ENCODE peak calls at places on chromosomes 1 and 21, in six cellular contexts. J, K, P, N, U and H are unnamed samples. For H3K4me1, the result is how much of the 10 kb centered on the place peaks cover.

GRCh38 chr1:115829023-115829674 is 11.8 kb downstream of the NHLH2 start:
- DNase-seq in U (peak), N (peak), P (no peak), J (peak), K (peak), H (peak)

GRCh38 chr1:33612877-33613487 is 140.5 kb downstream of the ZSCAN20 start:
- DNase-seq in N (peak), P (peak), J (peak), K (peak), U (peak), H (no peak)

GRCh38 chr1:27637052-27637451 is 2.1 kb upstream of the FGR start:
- DNase-seq in P (no peak), N (no peak), K (no peak), U (no peak), J (peak), H (peak)

GRCh38 chr1:172557270-172557669 is 24.3 kb downstream of the SUCO start:
- DNase-seq in N (no peak), K (no peak), U (no peak), P (no peak), J (no peak), H (no peak)

GRCh38 chr21:41109174-41109573 is 58.8 kb upstream of the BACE2 start:
- DNase-seq in J (no peak), U (no peak), N (no peak), P (no peak), K (no peak), H (no peak)

GRCh38 chr1:165637427-165637826 is 6.4 kb downstream of the MGST3 start:
- DNase-seq in J (peak), U (no peak), K (no peak), P (peak), N (peak), H (peak)

GRCh38 chr1:84668185-84668584 is 22.1 kb downstream of the SSX2IP start:
- DNase-seq in K (no peak), J (no peak), N (no peak), U (no peak), P (no peak), H (no peak)

GRCh38 chr1:177659259-177659658 is 310.6 kb downstream of the SEC16B start:
- DNase-seq in J (no peak), P (no peak), K (no peak), U (no peak), N (no peak), H (no peak)

GRCh38 chr1:184686540-184686939 is 68.1 kb downstream of the EDEM3 start:
- DNase-seq in K (no peak), U (no peak), J (peak), N (no peak), P (peak), H (no peak)

GRCh38 chr1:147721711-147722110 is 38.7 kb downstream of the GJA5 start:
- DNase-seq in U (no peak), J (no peak), K (peak), P (no peak), N (no peak), H (no peak)

GRCh38 chr1:38151399-38151798 is 104.8 kb upstream of the POU3F1 start:
- DNase-seq in J (no peak), U (no peak), P (no peak), N (no peak), K (no peak), H (no peak)

GRCh38 chr1:180098242-180098995 is 56.2 kb upstream of the QSOX1 start:
- DNase-seq in K (peak), N (peak), P (no peak), J (peak), U (no peak), H (peak)

GRCh38 chr1:31669786-31670582 is 25.3 kb upstream of the PEF1 start:
- DNase-seq in N (peak), K (peak), J (peak), P (peak), U (peak), H (peak)

GRCh38 chr1:32900371-32900955 is 726 bp downstream of the TMEM54 start:
- DNase-seq in J (peak), P (no peak), U (no peak), N (no peak), K (no peak), H (peak)

GRCh38 chr1:3778590-3779264 is 6.2 kb downstream of the SMIM1 start:
- DNase-seq in K (no peak), P (no peak), U (no peak), J (no peak), N (no peak), H (peak)

GRCh38 chr21:15441060-15441493 is 288.7 kb upstream of the USP25 start:
- DNase-seq in J (no peak), P (no peak), U (no peak), N (no peak), K (no peak), H (no peak)

GRCh38 chr1:89911186-89911976 is 83.5 kb upstream of the ZNF326 start:
- DNase-seq in N (peak), J (peak), U (no peak), P (no peak), K (no peak), H (peak)

GRCh38 chr1:1098656-1099425 is 17.0 kb downstream of the C1orf159 start:
- DNase-seq in J (no peak), K (no peak), P (no peak), N (no peak), U (no peak), H (no peak)

GRCh38 chr1:155086182-155086741 is 7.6 kb downstream of the EFNA3 start:
- DNase-seq in U (no peak), N (no peak), P (peak), K (peak), J (no peak), H (peak)

GRCh38 chr1:237873487-237873927 is 17.2 kb downstream of the ZP4 start:
- DNase-seq in N (peak), U (peak), K (peak), P (no peak), J (peak), H (no peak)

GRCh38 chr1:8763888-8764287 is 53.6 kb downstream of the RERE start:
- DNase-seq in P (peak), U (no peak), K (no peak), J (peak), N (no peak), H (no peak)

GRCh38 chr1:159261311-159261710 is 40.8 kb upstream of the FCER1A start:
- DNase-seq in J (no peak), U (no peak), K (no peak), P (no peak), N (no peak), H (no peak)

GRCh38 chr1:40838045-40838979 is 23.9 kb downstream of the CITED4 start:
- DNase-seq in U (no peak), K (no peak), P (no peak), J (no peak), N (no peak), H (peak)

GRCh38 chr1:51070011-51070410 is 32.0 kb upstream of the C1orf185 start:
- DNase-seq in J (no peak), U (no peak), N (no peak), K (no peak), P (no peak), H (no peak)

GRCh38 chr1:186819140-186819539 is 9.6 kb upstream of the PLA2G4A start:
- DNase-seq in U (no peak), K (no peak), J (peak), P (peak), N (peak), H (peak)
- H2AFZ ChIP-seq in U (no peak), K (no peak), J (no peak), P (no peak), N (no peak), H (peak)

GRCh38 chr1:244104309-244105060 is 53.4 kb downstream of the ZBTB18 start:
- DNase-seq in J (peak), P (no peak), N (peak), U (no peak), K (peak), H (peak)
- H3K4me1 ChIP-seq in J (under half), P (under half), N (under half), U (under half), K (under half), H (under half)

GRCh38 chr1:114819869-114820268 is 34.8 kb upstream of the SYCP1 start:
- DNase-seq in P (no peak), J (no peak), N (no peak), U (no peak), K (no peak), H (no peak)
- H2AFZ ChIP-seq in P (no peak), J (no peak), N (no peak), U (no peak), K (no peak), H (no peak)

GRCh38 chr1:66767590-66767989 is 15.3 kb downstream of the DYNLT5 start:
- DNase-seq in J (no peak), K (no peak), U (no peak), P (no peak), N (no peak), H (peak)
- H3K4me1 ChIP-seq in J (under half), K (under half), U (under half), P (under half), N (under half), H (under half)

GRCh38 chr1:56450004-56450666 is 129.2 kb downstream of the PLPP3 start:
- DNase-seq in U (no peak), K (peak), J (no peak), N (no peak), P (no peak), H (no peak)

GRCh38 chr1:56446531-56447098 is 132.7 kb downstream of the PLPP3 start:
- DNase-seq in P (no peak), K (no peak), J (peak), N (peak), U (no peak), H (peak)

GRCh38 chr1:56447732-56448276 is 131.6 kb downstream of the PLPP3 start:
- DNase-seq in J (no peak), P (no peak), K (no peak), U (no peak), N (no peak), H (no peak)

GRCh38 chr1:56448937-56449336 is 130.4 kb downstream of the PLPP3 start:
- DNase-seq in K (peak), J (peak), P (peak), N (no peak), U (no peak), H (no peak)

GRCh38 chr1:56448529-56448928 is 130.8 kb downstream of the PLPP3 start:
- DNase-seq in U (no peak), P (no peak), J (no peak), N (no peak), K (no peak), H (peak)
- H2AFZ ChIP-seq in U (peak), P (no peak), J (no peak), N (no peak), K (no peak), H (no peak)

GRCh38 chr1:21338568-21339401 is 48.5 kb upstream of the ECE1 start:
- DNase-seq in U (no peak), J (peak), N (no peak), P (peak), K (peak), H (peak)

GRCh38 chr1:21341517-21342078 is 51.3 kb upstream of the ECE1 start:
- DNase-seq in K (no peak), N (no peak), J (no peak), U (no peak), P (no peak), H (no peak)

GRCh38 chr1:21339402-21340229 is 49.4 kb upstream of the ECE1 start:
- DNase-seq in J (no peak), P (no peak), K (no peak), N (no peak), U (no peak), H (peak)

GRCh38 chr1:21341022-21341421 is 50.8 kb upstream of the ECE1 start:
- DNase-seq in U (no peak), J (no peak), K (no peak), N (no peak), P (peak), H (no peak)

GRCh38 chr1:21340230-21340564 is 49.9 kb upstream of the ECE1 start:
- DNase-seq in P (no peak), K (no peak), N (no peak), U (no peak), J (no peak), H (no peak)
- H3K4me1 ChIP-seq in P (half or more), K (half or more), N (half or more), U (under half), J (half or more), H (under half)

GRCh38 chr1:202058001-202058908 is 47.9 kb downstream of the ELF3 start:
- DNase-seq in J (peak), K (no peak), N (peak), U (no peak), P (peak), H (peak)

GRCh38 chr1:202056644-202057334 is 46.4 kb downstream of the ELF3 start:
- DNase-seq in P (no peak), K (peak), N (no peak), U (no peak), J (no peak), H (no peak)

GRCh38 chr1:202063093-202063492 is 52.7 kb downstream of the ELF3 start:
- DNase-seq in P (no peak), J (peak), U (no peak), K (no peak), N (peak), H (no peak)

DNA sequence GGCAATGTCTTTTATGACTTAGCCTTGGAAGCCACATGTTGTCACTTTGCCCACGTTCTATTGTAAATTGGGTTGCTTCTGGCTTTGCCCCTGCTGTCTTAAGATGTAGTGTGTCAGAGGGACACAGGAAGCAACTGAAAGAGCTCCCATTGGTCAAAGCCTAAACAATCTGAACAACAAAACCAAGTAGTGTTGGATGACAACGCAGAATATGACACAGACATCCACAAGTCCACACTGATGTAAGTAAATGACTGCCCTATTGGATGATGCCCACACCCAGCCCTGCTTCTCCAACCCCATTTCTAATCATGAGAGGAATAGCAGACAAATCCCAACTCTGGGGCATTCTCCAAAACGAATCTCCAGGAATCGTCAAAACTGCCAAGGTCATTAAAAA is 50.7 kb downstream of the ELF3 start:
- DNase-seq in P (no peak), U (no peak), K (no peak), J (no peak), N (no peak), H (no peak)
- H2AFZ ChIP-seq in P (no peak), U (no peak), K (no peak), J (no peak), N (no peak), H (no peak)

GRCh38 chr1:223710179-223711133 is 1.9 kb upstream of the CAPN2 start:
- DNase-seq in N (no peak), K (no peak), P (no peak), U (no peak), J (no peak), H (no peak)

GRCh38 chr1:223712184-223712855 is at the start of gene CAPN2:
- DNase-seq in K (peak), P (peak), N (peak), J (peak), U (no peak), H (peak)

GRCh38 chr1:223709598-223709997 is 2.7 kb upstream of the CAPN2 start:
- DNase-seq in U (no peak), K (no peak), J (peak), N (no peak), P (peak), H (peak)

GRCh38 chr1:223711838-223712183 is 528 bp upstream of the CAPN2 start:
- DNase-seq in N (no peak), J (no peak), K (no peak), U (no peak), P (no peak), H (no peak)

GRCh38 chr1:223711173-223711572 is 1.2 kb upstream of the CAPN2 start:
- DNase-seq in U (no peak), K (no peak), N (peak), P (no peak), J (peak), H (peak)
- H3K4me1 ChIP-seq in U (half or more), K (under half), N (under half), P (half or more), J (under half), H (half or more)

GRCh38 chr21:30395731-30396130 is at the start of gene KRTAP13-1:
- DNase-seq in U (no peak), N (no peak), P (no peak), K (no peak), J (no peak), H (no peak)
- H2AFZ ChIP-seq in U (no peak), N (no peak), P (no peak), K (no peak), J (no peak), H (no peak)